ENCODE peak calls at places on chromosomes 3 and 15, in ten cellular contexts. One of them, this sample, is unnamed.
A peak's percentile ranks its signal among the peaks of the same experiment; 100 is the strongest.

GRCh38 chr15:95558131-95558530 is 772.4 kb upstream of the NR2F2 start:
- DNase-seq in DMS153: peak; percentile 39
- DNase-seq in stimulated activated CD4-positive, alpha-beta T cell treated with anti-CD3 and anti-CD28 coated beads, Interleukin-15, amount 100 ng/mL, for 24 hours: no peak
- DNase-seq in skeletal muscle cell: no peak
- DNase-seq in activated T-helper 1 cell treated with anti-CD3 and anti-CD28 coated beads, Interleukin-2, amount 50 U/mL, for 16 hours: no peak
- DNase-seq in naive thymus-derived CD8-positive, alpha-beta T cell: no peak
- DNase-seq in astrocyte of the cerebellum: no peak
- DNase-seq in dorsolateral prefrontal cortex: no peak
- DNase-seq in head of caudate nucleus: no peak
- DNase-seq in WERI-Rb-1: no peak
- DNase-seq in this sample: no peak

GRCh38 chr15:39132071-39132470 is 448.8 kb upstream of the THBS1 start:
- DNase-seq in DMS153: no peak
- DNase-seq in stimulated activated CD4-positive, alpha-beta T cell treated with anti-CD3 and anti-CD28 coated beads, Interleukin-15, amount 100 ng/mL, for 24 hours: no peak
- DNase-seq in skeletal muscle cell: no peak
- DNase-seq in activated T-helper 1 cell treated with anti-CD3 and anti-CD28 coated beads, Interleukin-2, amount 50 U/mL, for 16 hours: no peak
- DNase-seq in naive thymus-derived CD8-positive, alpha-beta T cell: no peak
- DNase-seq in astrocyte of the cerebellum: no peak
- DNase-seq in dorsolateral prefrontal cortex: no peak
- DNase-seq in head of caudate nucleus: no peak
- DNase-seq in WERI-Rb-1: no peak
- DNase-seq in this sample: no peak

GRCh38 chr15:77144492-77145070 is 73.7 kb upstream of the TSPAN3 start:
- DNase-seq in DMS153: no peak
- DNase-seq in stimulated activated CD4-positive, alpha-beta T cell treated with anti-CD3 and anti-CD28 coated beads, Interleukin-15, amount 100 ng/mL, for 24 hours: no peak
- DNase-seq in skeletal muscle cell: peak; percentile 95
- DNase-seq in activated T-helper 1 cell treated with anti-CD3 and anti-CD28 coated beads, Interleukin-2, amount 50 U/mL, for 16 hours: no peak
- DNase-seq in naive thymus-derived CD8-positive, alpha-beta T cell: no peak
- DNase-seq in astrocyte of the cerebellum: peak; percentile 95
- DNase-seq in dorsolateral prefrontal cortex: no peak
- DNase-seq in head of caudate nucleus: no peak
- DNase-seq in WERI-Rb-1: no peak
- DNase-seq in this sample: peak; percentile 94

GRCh38 chr3:179921500-179921899 is 115.2 kb downstream of the PEX5L start:
- DNase-seq in DMS153: no peak
- DNase-seq in stimulated activated CD4-positive, alpha-beta T cell treated with anti-CD3 and anti-CD28 coated beads, Interleukin-15, amount 100 ng/mL, for 24 hours: no peak
- DNase-seq in skeletal muscle cell: no peak
- DNase-seq in activated T-helper 1 cell treated with anti-CD3 and anti-CD28 coated beads, Interleukin-2, amount 50 U/mL, for 16 hours: no peak
- DNase-seq in naive thymus-derived CD8-positive, alpha-beta T cell: no peak
- DNase-seq in astrocyte of the cerebellum: no peak
- DNase-seq in dorsolateral prefrontal cortex: peak; percentile 40
- DNase-seq in head of caudate nucleus: no peak
- DNase-seq in WERI-Rb-1: no peak
- DNase-seq in this sample: no peak

GRCh38 chr15:38072507-38073277 is 138.3 kb downstream of the TMCO5A start:
- DNase-seq in DMS153: peak; percentile 40
- DNase-seq in stimulated activated CD4-positive, alpha-beta T cell treated with anti-CD3 and anti-CD28 coated beads, Interleukin-15, amount 100 ng/mL, for 24 hours: peak; percentile 30
- DNase-seq in skeletal muscle cell: peak; percentile 39
- DNase-seq in activated T-helper 1 cell treated with anti-CD3 and anti-CD28 coated beads, Interleukin-2, amount 50 U/mL, for 16 hours: no peak
- DNase-seq in naive thymus-derived CD8-positive, alpha-beta T cell: peak; percentile 3
- DNase-seq in astrocyte of the cerebellum: no peak
- DNase-seq in dorsolateral prefrontal cortex: peak; percentile 92
- DNase-seq in head of caudate nucleus: peak; percentile 92
- DNase-seq in WERI-Rb-1: peak; percentile 63
- DNase-seq in this sample: peak; percentile 48

GRCh38 chr15:92690370-92690769 is 34.8 kb upstream of the FAM174B start:
- DNase-seq in DMS153: no peak
- DNase-seq in stimulated activated CD4-positive, alpha-beta T cell treated with anti-CD3 and anti-CD28 coated beads, Interleukin-15, amount 100 ng/mL, for 24 hours: no peak
- DNase-seq in skeletal muscle cell: no peak
- DNase-seq in activated T-helper 1 cell treated with anti-CD3 and anti-CD28 coated beads, Interleukin-2, amount 50 U/mL, for 16 hours: no peak
- DNase-seq in naive thymus-derived CD8-positive, alpha-beta T cell: no peak
- DNase-seq in astrocyte of the cerebellum: no peak
- DNase-seq in dorsolateral prefrontal cortex: no peak
- DNase-seq in head of caudate nucleus: no peak
- DNase-seq in WERI-Rb-1: peak; percentile 50
- DNase-seq in this sample: peak; percentile 48

GRCh38 chr3:64651791-64652241 is 36.0 kb downstream of the ADAMTS9 start:
- DNase-seq in DMS153: no peak
- DNase-seq in stimulated activated CD4-positive, alpha-beta T cell treated with anti-CD3 and anti-CD28 coated beads, Interleukin-15, amount 100 ng/mL, for 24 hours: no peak
- DNase-seq in skeletal muscle cell: no peak
- DNase-seq in activated T-helper 1 cell treated with anti-CD3 and anti-CD28 coated beads, Interleukin-2, amount 50 U/mL, for 16 hours: no peak
- DNase-seq in naive thymus-derived CD8-positive, alpha-beta T cell: no peak
- DNase-seq in astrocyte of the cerebellum: no peak
- DNase-seq in dorsolateral prefrontal cortex: no peak
- DNase-seq in head of caudate nucleus: no peak
- DNase-seq in WERI-Rb-1: no peak
- DNase-seq in this sample: no peak

GRCh38 chr3:136778865-136779264 is 26.7 kb upstream of the STAG1 start:
- DNase-seq in DMS153: no peak
- DNase-seq in stimulated activated CD4-positive, alpha-beta T cell treated with anti-CD3 and anti-CD28 coated beads, Interleukin-15, amount 100 ng/mL, for 24 hours: no peak
- DNase-seq in skeletal muscle cell: no peak
- DNase-seq in activated T-helper 1 cell treated with anti-CD3 and anti-CD28 coated beads, Interleukin-2, amount 50 U/mL, for 16 hours: no peak
- DNase-seq in naive thymus-derived CD8-positive, alpha-beta T cell: no peak
- DNase-seq in astrocyte of the cerebellum: no peak
- DNase-seq in dorsolateral prefrontal cortex: no peak
- DNase-seq in head of caudate nucleus: no peak
- DNase-seq in WERI-Rb-1: no peak
- DNase-seq in this sample: peak; percentile 76

GRCh38 chr15:81859737-81860516 is 185.9 kb downstream of the MEX3B start:
- DNase-seq in DMS153: peak; percentile 66
- DNase-seq in stimulated activated CD4-positive, alpha-beta T cell treated with anti-CD3 and anti-CD28 coated beads, Interleukin-15, amount 100 ng/mL, for 24 hours: no peak
- DNase-seq in skeletal muscle cell: no peak
- DNase-seq in activated T-helper 1 cell treated with anti-CD3 and anti-CD28 coated beads, Interleukin-2, amount 50 U/mL, for 16 hours: no peak
- DNase-seq in naive thymus-derived CD8-positive, alpha-beta T cell: no peak
- DNase-seq in astrocyte of the cerebellum: no peak
- DNase-seq in dorsolateral prefrontal cortex: no peak
- DNase-seq in head of caudate nucleus: no peak
- DNase-seq in WERI-Rb-1: no peak
- DNase-seq in this sample: no peak

GRCh38 chr3:73558399-73559075 is 66.2 kb downstream of the PDZRN3 start:
- DNase-seq in DMS153: no peak
- DNase-seq in stimulated activated CD4-positive, alpha-beta T cell treated with anti-CD3 and anti-CD28 coated beads, Interleukin-15, amount 100 ng/mL, for 24 hours: no peak
- DNase-seq in skeletal muscle cell: peak; percentile 78
- DNase-seq in activated T-helper 1 cell treated with anti-CD3 and anti-CD28 coated beads, Interleukin-2, amount 50 U/mL, for 16 hours: no peak
- DNase-seq in naive thymus-derived CD8-positive, alpha-beta T cell: no peak
- DNase-seq in astrocyte of the cerebellum: no peak
- DNase-seq in dorsolateral prefrontal cortex: no peak
- DNase-seq in head of caudate nucleus: no peak
- DNase-seq in WERI-Rb-1: peak; percentile 87
- DNase-seq in this sample: no peak

GRCh38 chr15:51030649-51031316 is 63.9 kb downstream of the TNFAIP8L3 start:
- DNase-seq in DMS153: no peak
- DNase-seq in stimulated activated CD4-positive, alpha-beta T cell treated with anti-CD3 and anti-CD28 coated beads, Interleukin-15, amount 100 ng/mL, for 24 hours: no peak
- DNase-seq in skeletal muscle cell: peak; percentile 47
- DNase-seq in activated T-helper 1 cell treated with anti-CD3 and anti-CD28 coated beads, Interleukin-2, amount 50 U/mL, for 16 hours: no peak
- DNase-seq in naive thymus-derived CD8-positive, alpha-beta T cell: no peak
- DNase-seq in astrocyte of the cerebellum: no peak
- DNase-seq in dorsolateral prefrontal cortex: no peak
- DNase-seq in head of caudate nucleus: no peak
- DNase-seq in WERI-Rb-1: no peak
- DNase-seq in this sample: no peak

GRCh38 chr3:51390600-51391074 is 448 bp upstream of the RBM15B start:
- DNase-seq in DMS153: no peak
- DNase-seq in stimulated activated CD4-positive, alpha-beta T cell treated with anti-CD3 and anti-CD28 coated beads, Interleukin-15, amount 100 ng/mL, for 24 hours: no peak
- DNase-seq in skeletal muscle cell: no peak
- DNase-seq in activated T-helper 1 cell treated with anti-CD3 and anti-CD28 coated beads, Interleukin-2, amount 50 U/mL, for 16 hours: no peak
- DNase-seq in naive thymus-derived CD8-positive, alpha-beta T cell: no peak
- DNase-seq in astrocyte of the cerebellum: no peak
- DNase-seq in dorsolateral prefrontal cortex: no peak
- DNase-seq in head of caudate nucleus: no peak
- DNase-seq in WERI-Rb-1: no peak
- DNase-seq in this sample: no peak

GRCh38 chr15:80984856-80985255 is 4.8 kb downstream of the MESD start:
- DNase-seq in DMS153: no peak
- DNase-seq in stimulated activated CD4-positive, alpha-beta T cell treated with anti-CD3 and anti-CD28 coated beads, Interleukin-15, amount 100 ng/mL, for 24 hours: no peak
- DNase-seq in skeletal muscle cell: no peak
- DNase-seq in activated T-helper 1 cell treated with anti-CD3 and anti-CD28 coated beads, Interleukin-2, amount 50 U/mL, for 16 hours: no peak
- DNase-seq in naive thymus-derived CD8-positive, alpha-beta T cell: no peak
- DNase-seq in astrocyte of the cerebellum: no peak
- DNase-seq in dorsolateral prefrontal cortex: no peak
- DNase-seq in head of caudate nucleus: no peak
- DNase-seq in WERI-Rb-1: no peak
- DNase-seq in this sample: no peak

GRCh38 chr15:66995257-66995656 is 70.1 kb upstream of the SMAD3 start:
- DNase-seq in DMS153: no peak
- DNase-seq in stimulated activated CD4-positive, alpha-beta T cell treated with anti-CD3 and anti-CD28 coated beads, Interleukin-15, amount 100 ng/mL, for 24 hours: no peak
- DNase-seq in skeletal muscle cell: peak; percentile 71
- DNase-seq in activated T-helper 1 cell treated with anti-CD3 and anti-CD28 coated beads, Interleukin-2, amount 50 U/mL, for 16 hours: no peak
- DNase-seq in naive thymus-derived CD8-positive, alpha-beta T cell: no peak
- DNase-seq in astrocyte of the cerebellum: no peak
- DNase-seq in dorsolateral prefrontal cortex: no peak
- DNase-seq in head of caudate nucleus: no peak
- DNase-seq in WERI-Rb-1: no peak
- DNase-seq in this sample: no peak

GRCh38 chr3:52257911-52258310 is 12.4 kb downstream of the PPM1M start:
- DNase-seq in DMS153: no peak
- DNase-seq in stimulated activated CD4-positive, alpha-beta T cell treated with anti-CD3 and anti-CD28 coated beads, Interleukin-15, amount 100 ng/mL, for 24 hours: no peak
- DNase-seq in skeletal muscle cell: no peak
- DNase-seq in activated T-helper 1 cell treated with anti-CD3 and anti-CD28 coated beads, Interleukin-2, amount 50 U/mL, for 16 hours: no peak
- DNase-seq in naive thymus-derived CD8-positive, alpha-beta T cell: no peak
- DNase-seq in astrocyte of the cerebellum: no peak
- DNase-seq in dorsolateral prefrontal cortex: no peak
- DNase-seq in head of caudate nucleus: no peak
- DNase-seq in WERI-Rb-1: no peak
- DNase-seq in this sample: no peak

GRCh38 chr3:130412991-130413390 is 67.5 kb downstream of the COL6A5 start:
- DNase-seq in DMS153: no peak
- DNase-seq in stimulated activated CD4-positive, alpha-beta T cell treated with anti-CD3 and anti-CD28 coated beads, Interleukin-15, amount 100 ng/mL, for 24 hours: no peak
- DNase-seq in skeletal muscle cell: no peak
- DNase-seq in activated T-helper 1 cell treated with anti-CD3 and anti-CD28 coated beads, Interleukin-2, amount 50 U/mL, for 16 hours: no peak
- DNase-seq in naive thymus-derived CD8-positive, alpha-beta T cell: no peak
- DNase-seq in astrocyte of the cerebellum: no peak
- DNase-seq in dorsolateral prefrontal cortex: no peak
- DNase-seq in head of caudate nucleus: no peak
- DNase-seq in WERI-Rb-1: no peak
- DNase-seq in this sample: no peak